ENCODE peak calls at places on chromosome 7, in four cellular contexts. D, F, P and C are unnamed samples.

GRCh38 chr7:47047384-47047783 is 534.5 kb downstream of the TNS3 start:
- DNase-seq in D (no peak), F (no peak), P (no peak), C (no peak)

GRCh38 chr7:135156290-135156689 is 8.4 kb downstream of the TMEM140 start:
- DNase-seq in D (no peak), F (no peak), P (no peak), C (no peak)

GRCh38 chr7:90624128-90624980 is 28.2 kb downstream of the CDK14 start:
- DNase-seq in D (no peak), F (no peak), P (no peak), C (no peak)

GRCh38 chr7:103630318-103630717 is 184.3 kb upstream of the SLC26A5 start:
- DNase-seq in D (no peak), F (no peak), P (no peak), C (peak)

GRCh38 chr7:145168427-145168826 is 332.6 kb upstream of the TPK1 start:
- DNase-seq in D (no peak), F (no peak), P (no peak), C (no peak)

GRCh38 chr7:137172105-137172590 is 171.4 kb downstream of the PTN start:
- DNase-seq in D (no peak), F (no peak), P (no peak), C (no peak)

GRCh38 chr7:73715648-73716317 is 3.7 kb downstream of the STX1A start:
- DNase-seq in D (peak), F (peak), P (no peak), C (peak)

GRCh38 chr7:117111532-117111931 is 158.2 kb downstream of the ST7 start:
- DNase-seq in D (no peak), F (no peak), P (no peak), C (no peak)

GRCh38 chr7:48300301-48300700 is 129.0 kb downstream of the ABCA13 start:
- DNase-seq in D (no peak), F (no peak), P (no peak), C (no peak)

GRCh38 chr7:3277604-3278572 is 23.2 kb upstream of the SDK1 start:
- DNase-seq in D (no peak), F (no peak), P (no peak), C (no peak)

GRCh38 chr7:18241543-18242231 is 214.0 kb upstream of the PRPS1L1 start:
- DNase-seq in D (no peak), F (no peak), P (no peak), C (no peak)

GRCh38 chr7:144118341-144118740 is 4.6 kb upstream of the OR2A14 start:
- DNase-seq in D (no peak), F (no peak), P (no peak), C (no peak)

GRCh38 chr7:19009241-19009935 is 108.0 kb downstream of the TWIST1 start:
- DNase-seq in D (no peak), F (no peak), P (no peak), C (no peak)

GRCh38 chr7:102811942-102812678 is 63.3 kb downstream of the FAM185A start:
- DNase-seq in D (no peak), F (peak), P (no peak), C (no peak)

GRCh38 chr7:158700008-158700407 is 4.6 kb downstream of the NCAPG2 start:
- DNase-seq in D (no peak), F (no peak), P (no peak), C (no peak)

GRCh38 chr7:108204281-108204796 is 74.2 kb upstream of the LAMB4 start:
- DNase-seq in D (no peak), F (no peak), P (no peak), C (no peak)

GRCh38 chr7:72152171-72153131 is 259.7 kb downstream of the CALN1 start:
- DNase-seq in D (no peak), F (peak), P (no peak), C (no peak)

GRCh38 chr7:71694678-71695077 is 562.7 kb downstream of the GALNT17 start:
- DNase-seq in D (no peak), F (no peak), P (no peak), C (no peak)

GRCh38 chr7:29243777-29244655 is 49.4 kb downstream of the CHN2 start:
- DNase-seq in D (peak), F (no peak), P (peak), C (peak)

GRCh38 chr7:135645296-135645904 is 16.9 kb upstream of the STMP1 start:
- DNase-seq in D (peak), F (peak), P (no peak), C (peak)

GRCh38 chr7:81846398-81846797 is 76.6 kb upstream of the HGF start:
- DNase-seq in D (no peak), F (no peak), P (peak), C (no peak)

GRCh38 chr7:139403601-139404000 is 43.9 kb downstream of the LUC7L2 start:
- DNase-seq in D (no peak), F (no peak), P (no peak), C (no peak)

GRCh38 chr7:70459546-70459945 is 672.4 kb upstream of the GALNT17 start:
- DNase-seq in D (no peak), F (no peak), P (no peak), C (no peak)

GRCh38 chr7:2812119-2812487 is 32.0 kb downstream of the GNA12 start:
- DNase-seq in D (no peak), F (no peak), P (no peak), C (no peak)

GRCh38 chr7:48140001-48140681 is 31.1 kb upstream of the ABCA13 start:
- DNase-seq in D (no peak), F (peak), P (no peak), C (no peak)

GRCh38 chr7:74134117-74134539 is 40.0 kb upstream of the EIF4H start:
- DNase-seq in D (no peak), F (no peak), P (no peak), C (no peak)

GRCh38 chr7:45181286-45181960 is 23.8 kb downstream of the RAMP3 start:
- DNase-seq in D (no peak), F (no peak), P (no peak), C (no peak)

GRCh38 chr7:35035511-35035921 is 1.8 kb downstream of the DPY19L1 start:
- DNase-seq in D (peak), F (peak), P (no peak), C (peak)

GRCh38 chr7:7682856-7683255 is 35.6 kb downstream of the RPA3 start:
- DNase-seq in D (no peak), F (no peak), P (no peak), C (no peak)

GRCh38 chr7:7686806-7687205 is 31.6 kb downstream of the RPA3 start:
- DNase-seq in D (no peak), F (peak), P (no peak), C (no peak)

GRCh38 chr7:7675686-7676085 is 35.1 kb downstream of the UMAD1 start:
- DNase-seq in D (no peak), F (no peak), P (no peak), C (no peak)

GRCh38 chr7:7681936-7682329 is 36.5 kb downstream of the RPA3 start:
- DNase-seq in D (no peak), F (no peak), P (no peak), C (no peak)

GRCh38 chr7:7681191-7681935 is 37.0 kb downstream of the RPA3 start:
- DNase-seq in D (no peak), F (peak), P (peak), C (peak)
- TF ChIP-seq ESRRA in D (no peak), F (no peak), P (no peak), C (no peak)

GRCh38 chr7:25495342-25495855 is 267.1 kb upstream of the NPVF start:
- DNase-seq in D (peak), F (no peak), P (no peak), C (no peak)

GRCh38 chr7:25493811-25494366 is 265.6 kb upstream of the NPVF start:
- DNase-seq in D (no peak), F (no peak), P (no peak), C (no peak)

GRCh38 chr7:25495905-25496304 is 267.6 kb upstream of the NPVF start:
- DNase-seq in D (no peak), F (no peak), P (no peak), C (no peak)

DNA sequence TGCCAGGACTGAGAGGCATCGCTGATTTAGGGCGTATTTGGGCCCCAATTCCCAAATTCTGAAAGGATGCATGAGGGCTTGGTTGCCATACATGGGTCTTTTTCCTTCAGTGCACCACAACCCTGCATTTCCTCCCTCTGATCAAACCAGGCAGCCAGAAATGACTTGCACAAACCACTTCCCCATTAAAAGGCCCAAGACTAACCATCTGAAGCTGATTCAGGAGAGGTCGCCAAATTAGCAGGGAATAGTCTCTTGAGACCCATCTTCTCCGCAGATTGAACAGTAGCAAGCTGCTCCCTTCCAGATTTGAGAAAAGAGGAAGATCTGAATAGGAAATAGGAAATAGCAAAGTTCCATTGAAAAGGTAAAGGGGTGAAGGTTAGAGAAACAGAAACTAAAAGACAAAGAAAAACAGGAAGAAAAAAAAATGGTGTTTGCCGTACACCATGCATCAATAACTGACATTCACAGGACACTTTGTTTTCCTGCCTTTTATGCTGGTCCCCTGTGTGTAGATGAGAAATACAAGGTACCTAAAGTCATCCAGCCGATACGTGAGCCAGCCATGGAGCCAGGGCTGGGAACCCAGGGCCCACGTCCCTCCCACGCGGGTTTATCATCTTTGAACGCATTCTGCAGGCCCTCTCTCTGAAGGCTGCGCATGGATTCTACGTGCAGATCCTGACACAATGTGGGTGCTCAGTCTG is 268.3 kb upstream of the NPVF start:
- DNase-seq in D (no peak), F (no peak), P (peak), C (no peak)
- TF ChIP-seq JUNB in D (no peak), F (no peak), P (peak), C (no peak)

DNA sequence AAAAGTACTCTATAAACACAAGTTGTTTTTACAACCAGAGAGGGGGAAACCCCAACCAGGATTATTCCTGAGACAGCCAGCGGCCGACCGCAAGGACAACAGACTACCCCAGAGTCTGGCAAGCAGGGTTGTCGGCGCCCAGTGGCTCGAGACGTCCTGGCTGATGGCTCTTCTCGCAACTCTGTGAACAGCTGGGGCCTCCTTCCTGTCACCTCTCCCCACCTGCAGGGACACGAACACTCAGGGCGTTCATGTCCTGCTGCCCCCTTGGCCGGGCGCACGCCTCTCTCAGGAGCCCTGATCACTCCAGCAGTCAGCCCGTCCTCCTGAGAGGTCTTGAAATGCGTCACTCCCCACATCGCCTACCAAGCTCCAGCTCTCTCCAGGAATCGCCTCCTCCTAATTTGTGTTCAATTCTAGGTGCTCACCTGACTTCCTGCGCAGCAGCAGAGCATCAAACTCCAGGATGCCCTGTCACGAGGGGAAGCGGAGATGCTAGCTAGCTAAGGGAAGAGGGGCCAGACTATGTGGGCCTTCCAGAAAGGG is 66.4 kb upstream of the TNRC18 start:
- DNase-seq in D (no peak), F (no peak), P (no peak), C (no peak)
- TF ChIP-seq ESRRA in D (no peak), F (no peak), P (no peak), C (no peak)

GRCh38 chr7:112853429-112853828 is 63.2 kb upstream of the TMEM168 start:
- DNase-seq in D (no peak), F (no peak), P (no peak), C (no peak)
- TF ChIP-seq JUNB in D (no peak), F (no peak), P (no peak), C (no peak)

GRCh38 chr7:33107136-33108066 is 1.8 kb downstream of the RP9 start:
- DNase-seq in D (no peak), F (peak), P (no peak), C (peak)
- TF ChIP-seq ESRRA in D (no peak), F (no peak), P (no peak), C (no peak)

DNA sequence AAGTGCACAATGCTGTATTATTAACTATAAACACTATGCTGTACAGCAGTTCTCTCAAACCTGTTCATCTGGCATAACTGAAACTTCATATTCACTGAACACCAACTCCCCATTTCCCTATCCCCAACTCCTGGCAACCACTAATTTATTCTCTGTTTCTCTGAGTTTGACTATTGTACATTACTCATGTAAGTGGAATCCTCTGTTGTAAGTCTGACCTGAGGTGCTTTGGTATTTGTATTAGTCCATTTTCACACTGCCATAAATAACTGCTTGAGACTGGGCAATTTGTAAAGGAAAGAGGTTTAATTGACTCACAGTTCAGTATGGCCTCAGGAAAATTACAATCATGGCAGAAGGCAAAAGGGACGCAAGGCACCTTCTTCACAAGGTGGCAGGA is 266.3 kb downstream of the PPP1R3A start:
- DNase-seq in D (no peak), F (no peak), P (no peak), C (no peak)
- TF ChIP-seq JUNB in D (no peak), F (no peak), P (no peak), C (no peak)

GRCh38 chr7:50614721-50615518 is 49.7 kb upstream of the DDC start:
- DNase-seq in D (no peak), F (peak), P (no peak), C (peak)
- TF ChIP-seq ESRRA in D (no peak), F (peak), P (no peak), C (no peak)

GRCh38 chr7:128114806-128115205 is 83.6 kb upstream of the LRRC4 start:
- DNase-seq in D (no peak), F (no peak), P (no peak), C (no peak)
- TF ChIP-seq JUNB in D (no peak), F (no peak), P (no peak), C (no peak)